ENCODE peak calls at places on chromosomes 6 and 20, in nine cellular contexts. One of them, this sample, is unnamed. For H3K4me1 and H3K27me3, the result is how much of the 10 kb centered on the place peaks cover.

GRCh38 chr6:14732845-14733757 is 512.8 kb upstream of the JARID2 start:
- DNase-seq in Peyer's patch: no peak
- DNase-seq in right lobe of liver: no peak
- DNase-seq in pancreas: no peak
- DNase-seq in endothelial cell of umbilical vein: no peak
- DNase-seq in psoas muscle: no peak
- DNase-seq in adipocyte: peak
- DNase-seq in fibroblast of lung: peak
- DNase-seq in lower lobe of right lung: no peak
- DNase-seq in this sample: no peak

GRCh38 chr6:142279350-142280180 is 22.2 kb upstream of the ADGRG6 start:
- DNase-seq in psoas muscle: no peak
- DNase-seq in endothelial cell of umbilical vein: peak
- DNase-seq in pancreas: no peak
- DNase-seq in adipocyte: peak
- DNase-seq in fibroblast of lung: peak
- DNase-seq in right lobe of liver: no peak
- DNase-seq in Peyer's patch: no peak
- DNase-seq in lower lobe of right lung: no peak
- DNase-seq in this sample: peak

GRCh38 chr6:67608099-67608749 is 1026.9 kb upstream of the ADGRB3 start:
- DNase-seq in fibroblast of lung: no peak
- DNase-seq in pancreas: no peak
- DNase-seq in right lobe of liver: no peak
- DNase-seq in psoas muscle: no peak
- DNase-seq in lower lobe of right lung: no peak
- DNase-seq in adipocyte: no peak
- DNase-seq in endothelial cell of umbilical vein: no peak
- DNase-seq in Peyer's patch: no peak
- DNase-seq in this sample: no peak

GRCh38 chr6:37862992-37863391 is 43.5 kb downstream of the ZFAND3 start:
- DNase-seq in endothelial cell of umbilical vein: no peak
- DNase-seq in lower lobe of right lung: no peak
- DNase-seq in pancreas: no peak
- DNase-seq in right lobe of liver: no peak
- DNase-seq in Peyer's patch: no peak
- DNase-seq in fibroblast of lung: peak
- DNase-seq in adipocyte: peak
- DNase-seq in psoas muscle: no peak
- DNase-seq in this sample: no peak

GRCh38 chr20:10584319-10584812 is 89.4 kb downstream of the JAG1 start:
- DNase-seq in endothelial cell of umbilical vein: no peak
- DNase-seq in adipocyte: no peak
- DNase-seq in right lobe of liver: no peak
- DNase-seq in fibroblast of lung: no peak
- DNase-seq in lower lobe of right lung: no peak
- DNase-seq in pancreas: no peak
- DNase-seq in psoas muscle: no peak
- DNase-seq in Peyer's patch: no peak
- DNase-seq in this sample: no peak

GRCh38 chr20:2234788-2235187 is 61.0 kb upstream of the TGM3 start:
- DNase-seq in right lobe of liver: no peak
- DNase-seq in fibroblast of lung: peak
- DNase-seq in lower lobe of right lung: no peak
- DNase-seq in pancreas: no peak
- DNase-seq in endothelial cell of umbilical vein: no peak
- DNase-seq in adipocyte: no peak
- DNase-seq in psoas muscle: no peak
- DNase-seq in Peyer's patch: no peak
- DNase-seq in this sample: no peak

GRCh38 chr6:158552055-158552795 is 7.7 kb upstream of the TMEM181 start:
- DNase-seq in right lobe of liver: no peak
- DNase-seq in psoas muscle: no peak
- DNase-seq in endothelial cell of umbilical vein: no peak
- DNase-seq in Peyer's patch: no peak
- DNase-seq in fibroblast of lung: no peak
- DNase-seq in lower lobe of right lung: no peak
- DNase-seq in pancreas: no peak
- DNase-seq in adipocyte: no peak
- DNase-seq in this sample: no peak

GRCh38 chr6:9126845-9127560 is 691.7 kb upstream of the SLC35B3 start:
- DNase-seq in lower lobe of right lung: no peak
- DNase-seq in fibroblast of lung: peak
- DNase-seq in adipocyte: peak
- DNase-seq in pancreas: no peak
- DNase-seq in Peyer's patch: no peak
- DNase-seq in endothelial cell of umbilical vein: no peak
- DNase-seq in right lobe of liver: no peak
- DNase-seq in psoas muscle: no peak
- DNase-seq in this sample: no peak

GRCh38 chr6:501891-502601 is 110.5 kb downstream of the IRF4 start:
- DNase-seq in fibroblast of lung: no peak
- DNase-seq in right lobe of liver: no peak
- DNase-seq in endothelial cell of umbilical vein: no peak
- DNase-seq in psoas muscle: no peak
- DNase-seq in pancreas: no peak
- DNase-seq in lower lobe of right lung: no peak
- DNase-seq in adipocyte: no peak
- DNase-seq in Peyer's patch: no peak
- DNase-seq in this sample: peak

GRCh38 chr20:575230-575629 is 31.6 kb upstream of the CSNK2A1 start:
- DNase-seq in lower lobe of right lung: no peak
- DNase-seq in endothelial cell of umbilical vein: no peak
- DNase-seq in Peyer's patch: no peak
- DNase-seq in fibroblast of lung: no peak
- DNase-seq in psoas muscle: no peak
- DNase-seq in adipocyte: no peak
- DNase-seq in right lobe of liver: no peak
- DNase-seq in pancreas: no peak
- DNase-seq in this sample: no peak

GRCh38 chr6:38282911-38283310 is 356.8 kb downstream of the BTBD9 start:
- DNase-seq in pancreas: no peak
- DNase-seq in psoas muscle: no peak
- DNase-seq in fibroblast of lung: no peak
- DNase-seq in adipocyte: no peak
- DNase-seq in lower lobe of right lung: no peak
- DNase-seq in right lobe of liver: no peak
- DNase-seq in Peyer's patch: no peak
- DNase-seq in endothelial cell of umbilical vein: no peak
- DNase-seq in this sample: no peak

GRCh38 chr20:17841751-17842191 is 126.8 kb downstream of the SNX5 start:
- DNase-seq in right lobe of liver: no peak
- DNase-seq in fibroblast of lung: peak
- DNase-seq in lower lobe of right lung: no peak
- DNase-seq in pancreas: no peak
- DNase-seq in endothelial cell of umbilical vein: no peak
- DNase-seq in Peyer's patch: no peak
- DNase-seq in psoas muscle: peak
- DNase-seq in adipocyte: peak
- DNase-seq in this sample: no peak

GRCh38 chr6:52663120-52663934 is 7.6 kb upstream of the TMEM14A start:
- DNase-seq in endothelial cell of umbilical vein: peak
- DNase-seq in fibroblast of lung: peak
- DNase-seq in Peyer's patch: no peak
- DNase-seq in right lobe of liver: no peak
- DNase-seq in psoas muscle: peak
- DNase-seq in pancreas: peak
- DNase-seq in adipocyte: peak
- DNase-seq in lower lobe of right lung: no peak
- DNase-seq in this sample: peak

GRCh38 chr20:48604936-48605335 is 222.9 kb downstream of the PREX1 start:
- DNase-seq in Peyer's patch: peak
- DNase-seq in psoas muscle: no peak
- DNase-seq in pancreas: no peak
- DNase-seq in right lobe of liver: no peak
- DNase-seq in fibroblast of lung: no peak
- DNase-seq in adipocyte: no peak
- DNase-seq in endothelial cell of umbilical vein: no peak
- DNase-seq in lower lobe of right lung: peak
- DNase-seq in this sample: no peak

GRCh38 chr20:48603116-48603818 is 224.5 kb downstream of the PREX1 start:
- DNase-seq in fibroblast of lung: no peak
- DNase-seq in right lobe of liver: peak
- DNase-seq in psoas muscle: no peak
- DNase-seq in endothelial cell of umbilical vein: no peak
- DNase-seq in adipocyte: no peak
- DNase-seq in lower lobe of right lung: peak
- DNase-seq in Peyer's patch: peak
- DNase-seq in pancreas: no peak
- DNase-seq in this sample: no peak

GRCh38 chr20:48605364-48606116 is 222.3 kb downstream of the PREX1 start:
- DNase-seq in right lobe of liver: peak
- DNase-seq in psoas muscle: no peak
- DNase-seq in lower lobe of right lung: peak
- DNase-seq in adipocyte: no peak
- DNase-seq in fibroblast of lung: no peak
- DNase-seq in endothelial cell of umbilical vein: no peak
- DNase-seq in Peyer's patch: peak
- DNase-seq in pancreas: no peak
- DNase-seq in this sample: no peak

GRCh38 chr20:48604426-48604825 is 223.4 kb downstream of the PREX1 start:
- DNase-seq in right lobe of liver: peak
- DNase-seq in lower lobe of right lung: peak
- DNase-seq in fibroblast of lung: no peak
- DNase-seq in endothelial cell of umbilical vein: no peak
- DNase-seq in adipocyte: no peak
- DNase-seq in psoas muscle: no peak
- DNase-seq in Peyer's patch: peak
- DNase-seq in pancreas: no peak
- DNase-seq in this sample: no peak

DNA sequence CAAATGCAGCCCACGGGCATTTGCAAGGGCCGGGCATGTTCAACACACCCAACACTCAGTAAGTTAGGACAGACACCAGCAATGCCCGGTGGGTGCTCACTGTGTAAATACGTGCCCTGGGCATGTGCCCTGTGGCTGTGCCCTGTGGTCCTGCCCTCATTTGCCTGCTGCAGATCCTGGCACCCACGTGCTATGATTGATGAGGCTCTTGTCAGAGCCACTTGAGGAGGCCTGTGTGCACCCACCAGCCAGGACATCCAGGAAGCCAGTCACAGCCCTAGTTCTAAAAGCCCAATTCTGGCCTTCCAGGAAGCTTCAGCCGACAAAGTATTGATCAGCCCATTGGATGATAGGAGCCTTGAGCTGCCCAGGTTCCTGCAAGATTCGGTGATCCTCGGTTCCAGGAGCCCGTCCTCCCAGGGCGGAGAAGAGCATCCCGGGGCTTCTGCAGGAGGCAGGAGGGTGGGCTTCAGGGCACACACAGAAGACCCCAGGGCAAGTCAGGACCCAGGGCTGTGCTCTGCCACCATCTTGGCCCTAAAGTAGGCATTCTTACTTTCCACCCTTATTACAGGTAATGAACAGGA is 223.9 kb downstream of the PREX1 start:
- DNase-seq in fibroblast of lung: no peak
- DNase-seq in right lobe of liver: peak
- DNase-seq in psoas muscle: no peak
- DNase-seq in pancreas: no peak
- DNase-seq in endothelial cell of umbilical vein: no peak
- DNase-seq in lower lobe of right lung: peak
- DNase-seq in Peyer's patch: peak
- DNase-seq in adipocyte: no peak
- DNase-seq in this sample: no peak
- H3K4me1 ChIP-seq in fibroblast of lung: under half
- H3K4me1 ChIP-seq in right lobe of liver: under half
- H3K4me1 ChIP-seq in psoas muscle: under half
- H3K4me1 ChIP-seq in pancreas: under half
- H3K4me1 ChIP-seq in endothelial cell of umbilical vein: under half
- H3K4me1 ChIP-seq in lower lobe of right lung: under half
- H3K4me1 ChIP-seq in Peyer's patch: under half
- H3K4me1 ChIP-seq in adipocyte: under half
- H3K4me1 ChIP-seq in this sample: under half

DNA sequence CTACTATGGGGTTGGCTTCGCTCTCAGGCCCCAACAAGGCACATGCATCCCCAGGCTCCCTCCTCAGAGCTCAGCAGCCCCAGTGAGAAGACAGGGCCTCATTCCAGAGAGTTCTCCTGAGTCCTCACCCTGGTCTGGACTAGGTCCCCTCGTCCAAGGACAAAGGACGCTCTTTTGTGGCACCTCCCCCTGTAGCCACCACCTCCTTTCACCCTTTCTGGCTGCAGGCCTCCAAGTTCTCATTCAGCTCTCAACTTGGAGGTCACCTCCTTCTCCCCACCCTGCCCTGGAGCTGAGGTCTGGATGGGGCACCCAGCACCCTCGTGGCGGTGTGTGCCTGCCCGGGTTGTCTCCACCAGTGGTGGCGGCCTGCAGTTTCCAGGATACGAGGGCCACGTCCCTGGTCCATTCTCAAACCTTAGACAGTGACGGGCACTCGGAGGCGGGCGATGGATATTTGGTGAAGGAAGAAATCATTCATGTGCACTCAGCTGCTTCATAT is 2.5 kb downstream of the UNC93A start:
- DNase-seq in adipocyte: no peak
- DNase-seq in right lobe of liver: no peak
- DNase-seq in lower lobe of right lung: no peak
- DNase-seq in endothelial cell of umbilical vein: no peak
- DNase-seq in pancreas: no peak
- DNase-seq in fibroblast of lung: no peak
- DNase-seq in Peyer's patch: no peak
- DNase-seq in psoas muscle: no peak
- DNase-seq in this sample: no peak
- H3K27me3 ChIP-seq in adipocyte: under half
- H3K27me3 ChIP-seq in right lobe of liver: under half
- H3K27me3 ChIP-seq in lower lobe of right lung: under half
- H3K27me3 ChIP-seq in endothelial cell of umbilical vein: under half
- H3K27me3 ChIP-seq in pancreas: under half
- H3K27me3 ChIP-seq in fibroblast of lung: under half
- H3K27me3 ChIP-seq in Peyer's patch: under half
- H3K27me3 ChIP-seq in psoas muscle: under half
- H3K27me3 ChIP-seq in this sample: under half

GRCh38 chr20:48827880-48828733 is at the start of gene PREX1:
- DNase-seq in fibroblast of lung: peak
- DNase-seq in psoas muscle: peak
- DNase-seq in Peyer's patch: peak
- DNase-seq in adipocyte: peak
- DNase-seq in endothelial cell of umbilical vein: peak
- DNase-seq in lower lobe of right lung: peak
- DNase-seq in right lobe of liver: peak
- DNase-seq in pancreas: peak
- DNase-seq in this sample: peak
- H3K4me3 ChIP-seq in fibroblast of lung: peak
- H3K4me3 ChIP-seq in psoas muscle: peak
- H3K4me3 ChIP-seq in Peyer's patch: peak
- H3K4me3 ChIP-seq in adipocyte: peak
- H3K4me3 ChIP-seq in endothelial cell of umbilical vein: peak
- H3K4me3 ChIP-seq in lower lobe of right lung: peak
- H3K4me3 ChIP-seq in right lobe of liver: peak
- H3K4me3 ChIP-seq in pancreas: peak
- H3K4me3 ChIP-seq in this sample: peak

DNA sequence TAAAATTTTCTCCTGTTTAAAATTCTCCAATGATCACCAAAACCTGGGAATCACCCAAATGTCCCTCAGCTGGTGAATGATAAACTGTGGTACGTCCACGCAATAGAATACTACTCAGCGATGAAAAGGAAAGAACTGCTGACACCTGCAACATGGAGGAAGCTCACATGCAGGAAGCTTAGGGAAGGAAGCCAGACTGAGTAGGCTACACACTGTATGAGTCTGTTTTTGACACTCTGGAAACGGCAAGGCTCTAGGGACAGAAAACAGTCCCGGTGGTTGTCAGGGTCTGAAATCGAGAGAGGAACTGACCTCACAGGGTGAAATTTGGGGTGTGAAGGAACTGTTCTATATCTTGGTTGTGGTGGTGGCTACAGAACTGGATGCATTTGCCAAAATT is 25.2 kb upstream of the TLDC2 start:
- DNase-seq in pancreas: no peak
- DNase-seq in endothelial cell of umbilical vein: no peak
- DNase-seq in fibroblast of lung: no peak
- DNase-seq in lower lobe of right lung: no peak
- DNase-seq in Peyer's patch: no peak
- DNase-seq in right lobe of liver: no peak
- DNase-seq in adipocyte: no peak
- DNase-seq in psoas muscle: no peak
- DNase-seq in this sample: no peak
- H3K4me1 ChIP-seq in pancreas: under half
- H3K4me1 ChIP-seq in endothelial cell of umbilical vein: under half
- H3K4me1 ChIP-seq in fibroblast of lung: half or more
- H3K4me1 ChIP-seq in lower lobe of right lung: half or more
- H3K4me1 ChIP-seq in Peyer's patch: under half
- H3K4me1 ChIP-seq in right lobe of liver: under half
- H3K4me1 ChIP-seq in adipocyte: half or more
- H3K4me1 ChIP-seq in psoas muscle: under half
- H3K4me1 ChIP-seq in this sample: under half

This sample was measured in small intestine.